ENCODE peak calls at places on chromosome 11, in five cellular contexts. N is GM12865, X is cardiac fibroblast, W is K562, M is endothelial cell. Y is an unnamed sample.

GRCh38 chr11:66288138-66288865 is 641 bp downstream of the YIF1A start:
- DNase-seq in N (no peak), X (peak; percentile 33), W (no peak), M (no peak), Y (peak; percentile 53)

GRCh38 chr11:44016546-44017442 is 31.0 kb upstream of the ACCSL start:
- DNase-seq in N (no peak), X (peak; percentile 32), W (no peak), M (no peak), Y (no peak)

GRCh38 chr11:25529572-25529971 is 802.4 kb upstream of the ANO3 start:
- DNase-seq in N (no peak), X (no peak), W (no peak), M (no peak), Y (no peak)

GRCh38 chr11:68659158-68659921 is 25.0 kb upstream of the GAL start:
- DNase-seq in N (no peak), X (peak; percentile 98), W (peak; percentile 56), M (no peak), Y (peak; percentile 94)

GRCh38 chr11:36447514-36447913 is 62.6 kb downstream of the TRAF6 start:
- DNase-seq in N (no peak), X (no peak), W (no peak), M (no peak), Y (peak; percentile 40)

GRCh38 chr11:978073-978720 is 52.5 kb downstream of the AP2A2 start:
- DNase-seq in N (no peak), X (no peak), W (no peak), M (no peak), Y (no peak)

GRCh38 chr11:117705866-117706265 is 91.2 kb downstream of the DSCAML1 start:
- DNase-seq in N (no peak), X (no peak), W (no peak), M (no peak), Y (no peak)

GRCh38 chr11:44992181-44992582 is 41.5 kb upstream of the TP53I11 start:
- DNase-seq in N (no peak), X (peak; percentile 13), W (no peak), M (no peak), Y (no peak)

GRCh38 chr11:123083623-123084029 is 21.7 kb upstream of the HSPA8 start:
- DNase-seq in N (no peak), X (peak; percentile 99), W (peak; percentile 66), M (peak; percentile 14), Y (peak; percentile 88)

GRCh38 chr11:78542007-78542406 is 32.7 kb downstream of the NARS2 start:
- DNase-seq in N (peak; percentile 19), X (no peak), W (no peak), M (no peak), Y (no peak)

GRCh38 chr11:63839508-63840355 is 822 bp downstream of the MARK2 start:
- DNase-seq in N (peak; percentile 55), X (peak; percentile 17), W (no peak), M (peak; percentile 42), Y (peak; percentile 57)